ENCODE peak calls at places on chromosome 15, in four cellular contexts. S is AG09309, O is Calu3, B is breast epithelium. Z is an unnamed sample.

GRCh38 chr15:62482715-62483429 is 317.8 kb upstream of the C2CD4B start:
- DNase-seq in S (peak), O (peak), B (no peak), Z (peak)

GRCh38 chr15:55869660-55870059 is 123.8 kb downstream of the NEDD4 start:
- DNase-seq in S (no peak), O (no peak), B (no peak), Z (no peak)

GRCh38 chr15:27701956-27702355 is 397.2 kb downstream of the OCA2 start:
- DNase-seq in S (no peak), O (no peak), B (no peak), Z (no peak)

GRCh38 chr15:88541709-88542341 is 4.7 kb downstream of the DET1 start:
- DNase-seq in S (no peak), O (no peak), B (no peak), Z (no peak)

GRCh38 chr15:28969511-28970085 is 83.8 kb downstream of the APBA2 start:
- DNase-seq in S (no peak), O (no peak), B (no peak), Z (no peak)

GRCh38 chr15:101242160-101242998 is 9.5 kb downstream of the CHSY1 start:
- DNase-seq in S (no peak), O (no peak), B (no peak), Z (no peak)

GRCh38 chr15:45050587-45050986 is 27.6 kb downstream of the SORD start:
- DNase-seq in S (no peak), O (no peak), B (no peak), Z (no peak)

GRCh38 chr15:50260969-50261496 is 4.5 kb downstream of the HDC start:
- DNase-seq in S (no peak), O (no peak), B (no peak), Z (no peak)

GRCh38 chr15:39747326-39747725 is 35.3 kb downstream of the FSIP1 start:
- DNase-seq in S (no peak), O (no peak), B (no peak), Z (no peak)

DNA sequence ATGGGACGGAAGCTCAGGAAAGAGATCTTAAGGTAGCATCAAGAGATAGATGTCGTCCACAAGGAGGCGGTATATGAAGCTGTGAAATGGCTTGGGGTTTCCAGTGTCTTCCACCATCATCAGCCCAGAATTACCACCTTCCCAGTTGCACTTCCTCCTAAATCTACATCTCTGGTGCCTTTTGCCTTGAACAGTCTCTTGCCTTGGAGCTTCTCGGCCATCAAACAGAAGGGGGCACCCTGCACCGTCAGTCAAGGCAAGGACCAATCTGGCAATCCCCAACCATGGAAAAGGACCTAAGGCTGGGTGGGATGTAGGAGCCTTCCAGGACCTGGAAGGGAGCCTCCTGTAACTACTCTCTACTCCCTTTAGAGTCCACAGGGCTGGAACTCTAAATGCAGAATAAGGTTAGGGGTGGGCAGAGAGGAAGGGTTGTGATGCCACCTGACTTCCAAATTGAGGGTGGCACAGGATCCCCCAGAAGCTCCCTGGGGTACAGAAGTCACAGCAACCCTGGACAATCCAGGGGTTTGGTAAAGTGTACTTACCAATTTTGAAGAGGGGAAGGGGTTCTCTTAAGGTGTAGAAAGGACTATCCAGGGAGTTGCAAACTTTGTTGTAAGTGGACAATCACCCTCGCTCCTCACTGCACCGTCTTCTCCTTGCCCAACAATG is 1.0 kb upstream of the RYR3 start:
- DNase-seq in S (no peak), O (no peak), B (no peak), Z (peak)
- TF ChIP-seq CTCF in S (no peak), O (no peak), B (no peak), Z (no peak)

GRCh38 chr15:78619022-78619950 is 1.5 kb downstream of the CHRNA3 start:
- DNase-seq in S (no peak), O (no peak), B (no peak), Z (no peak)
- TF ChIP-seq CTCF in S (no peak), O (no peak), B (no peak), Z (no peak)

GRCh38 chr15:71106802-71107500 is 8.3 kb upstream of the THSD4 start:
- DNase-seq in S (no peak), O (no peak), B (no peak), Z (no peak)

GRCh38 chr15:71107501-71107815 is 7.8 kb upstream of the THSD4 start:
- DNase-seq in S (no peak), O (no peak), B (no peak), Z (no peak)

GRCh38 chr15:71110800-71111565 is 4.3 kb upstream of the THSD4 start:
- DNase-seq in S (no peak), O (no peak), B (no peak), Z (no peak)

GRCh38 chr15:71109890-71110289 is 5.4 kb upstream of the THSD4 start:
- DNase-seq in S (no peak), O (no peak), B (no peak), Z (no peak)

DNA sequence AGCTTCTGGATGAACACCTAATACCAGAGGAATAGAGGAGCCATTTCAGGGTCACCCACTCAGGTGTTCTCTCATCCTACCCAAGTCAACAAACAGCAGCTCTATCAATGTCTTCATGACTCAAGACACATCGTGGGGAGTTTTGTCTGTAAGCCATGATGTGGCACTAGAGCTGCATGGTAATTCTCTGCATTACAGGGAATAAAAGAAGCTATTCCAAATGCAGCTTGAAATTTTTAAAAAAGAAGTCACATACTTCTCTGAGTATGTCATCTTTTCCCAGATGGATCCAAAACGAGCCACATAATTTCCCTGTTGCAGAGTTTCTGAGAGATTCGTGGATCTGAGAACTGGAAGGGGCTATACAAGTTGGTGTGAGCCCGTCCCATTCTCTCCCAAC is 6.1 kb upstream of the THSD4 start:
- DNase-seq in S (peak), O (no peak), B (no peak), Z (no peak)
- TF ChIP-seq CTCF in S (peak), O (no peak), B (no peak), Z (no peak)

DNA sequence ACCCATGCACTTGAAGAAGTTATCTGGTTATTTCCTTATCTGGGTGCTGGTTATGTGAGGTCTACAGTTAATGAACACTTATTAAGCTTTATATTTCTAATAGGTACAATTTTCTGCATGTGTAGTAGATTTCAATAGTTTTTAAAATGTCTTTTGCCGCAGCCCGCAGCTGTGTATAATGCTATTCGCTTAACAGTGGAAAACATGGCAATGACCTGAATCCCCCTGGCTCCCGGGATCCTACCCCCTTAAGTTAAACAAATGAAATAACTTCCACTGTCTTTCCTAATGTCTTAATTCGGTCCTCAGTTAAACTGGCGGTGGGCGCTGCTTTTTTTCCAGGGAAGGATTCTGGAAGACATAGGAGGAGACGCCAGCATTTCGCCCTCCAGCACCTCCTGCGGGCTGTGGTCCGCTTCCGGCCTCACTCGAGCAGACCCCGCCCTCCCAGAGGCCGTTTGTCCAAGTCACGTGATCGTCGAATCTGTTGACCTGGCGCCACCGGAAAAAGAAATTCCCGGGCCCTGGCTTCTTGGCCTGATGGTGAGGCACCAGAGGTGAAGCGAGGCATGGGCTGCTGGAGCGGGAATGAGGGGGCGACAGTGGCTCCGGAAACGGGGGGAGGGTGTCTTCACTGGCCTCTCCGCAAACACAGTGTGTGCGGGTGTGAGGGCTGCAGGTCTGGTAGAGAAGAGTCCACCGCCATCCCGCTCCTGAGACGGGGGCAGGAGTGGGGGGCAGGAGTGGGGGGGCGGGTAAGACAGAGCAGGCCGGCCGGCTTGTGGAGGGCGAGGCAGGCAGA is 45.6 kb upstream of the CSPG4 start:
- DNase-seq in S (peak), O (peak), B (peak), Z (peak)
- TF ChIP-seq CTCF in S (peak), O (peak), B (no peak), Z (no peak)

DNA sequence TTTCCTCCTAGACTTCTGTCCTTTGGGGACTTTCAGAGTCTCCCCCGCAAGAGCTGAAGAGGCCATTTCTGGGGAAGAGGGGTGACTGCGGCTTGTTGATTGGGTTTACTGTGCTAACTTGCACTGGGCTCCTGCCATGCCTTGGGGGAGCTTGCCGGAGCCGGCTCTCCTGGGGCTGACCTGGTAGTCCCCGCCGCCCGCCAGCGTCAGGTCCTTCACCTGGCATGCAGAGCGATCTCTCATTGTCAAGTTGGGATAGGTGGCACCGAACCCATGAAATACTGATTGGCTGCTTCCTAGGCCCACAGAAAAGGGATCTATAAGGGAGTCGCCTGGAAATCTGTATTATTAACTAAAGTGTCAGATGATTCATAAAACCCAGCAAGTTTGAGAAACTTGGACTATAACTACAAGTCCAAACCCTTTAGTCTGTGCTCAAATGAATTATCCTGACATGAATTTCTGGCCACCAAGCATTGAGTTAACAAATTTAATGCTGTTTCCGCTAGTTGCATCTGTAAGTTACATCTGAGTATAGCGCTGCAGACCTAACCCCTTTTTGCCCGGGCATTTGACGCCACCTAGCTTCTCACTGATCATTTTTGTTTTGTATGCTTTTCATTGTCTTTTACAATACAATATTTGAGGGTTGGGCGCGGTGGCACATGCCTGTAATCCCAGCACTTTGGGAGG is 605 bp upstream of the IMP3 start:
- DNase-seq in S (no peak), O (peak), B (no peak), Z (no peak)
- TF ChIP-seq CTCF in S (no peak), O (no peak), B (no peak), Z (no peak)